ENCODE peak calls at places on chromosomes 13 and 19, in ten cellular contexts. Y, D, R, Q, J, Z, P, B, M and A are unnamed samples.

GRCh38 chr13:108494991-108495661 is 134.3 kb upstream of the MYO16 start:
- DNase-seq in Y (no peak), D (no peak), R (no peak), Q (no peak), J (no peak), Z (peak), P (no peak), B (no peak), M (no peak), A (no peak)

GRCh38 chr13:56886398-56886797 is 254.3 kb upstream of the PRR20A start:
- DNase-seq in Y (no peak), D (no peak), R (no peak), Q (no peak), J (peak), Z (no peak), P (no peak), B (no peak), M (no peak), A (no peak)

GRCh38 chr19:8585894-8586750 is 8.9 kb upstream of the MYO1F start:
- DNase-seq in Y (peak), D (no peak), R (peak), Q (peak), J (peak), Z (peak), P (no peak), B (peak), M (peak), A (peak)

GRCh38 chr13:29855784-29856183 is 5.4 kb upstream of the UBL3 start:
- DNase-seq in Y (no peak), D (no peak), R (no peak), Q (no peak), J (no peak), Z (no peak), P (no peak), B (no peak), M (no peak), A (no peak)

GRCh38 chr13:51006067-51006800 is 96.6 kb downstream of the RNASEH2B start:
- DNase-seq in Y (no peak), D (no peak), R (no peak), Q (no peak), J (no peak), Z (no peak), P (no peak), B (no peak), M (no peak), A (no peak)

GRCh38 chr13:101757446-101758039 is 305.1 kb downstream of the ITGBL1 start:
- DNase-seq in Y (peak), D (no peak), R (peak), Q (peak), J (peak), Z (no peak), P (no peak), B (peak), M (no peak), A (no peak)

GRCh38 chr13:84413016-84413415 is 530.7 kb upstream of the SLITRK1 start:
- DNase-seq in Y (no peak), D (no peak), R (no peak), Q (no peak), J (no peak), Z (no peak), P (no peak), B (no peak), M (no peak), A (no peak)

GRCh38 chr13:81872581-81872980 is 1531.7 kb upstream of the SPRY2 start:
- DNase-seq in Y (peak), D (no peak), R (no peak), Q (no peak), J (peak), Z (peak), P (no peak), B (peak), M (no peak), A (no peak)

GRCh38 chr19:1206063-1206732 is 620 bp downstream of the STK11 start:
- DNase-seq in Y (no peak), D (no peak), R (no peak), Q (no peak), J (no peak), Z (peak), P (no peak), B (no peak), M (no peak), A (peak)

GRCh38 chr19:45211751-45212381 is 33.3 kb downstream of the BLOC1S3 start:
- DNase-seq in Y (no peak), D (peak), R (no peak), Q (no peak), J (no peak), Z (no peak), P (no peak), B (no peak), M (no peak), A (peak)

GRCh38 chr13:27976362-27977177 is 7.5 kb upstream of the CDX2 start:
- DNase-seq in Y (no peak), D (no peak), R (peak), Q (no peak), J (no peak), Z (no peak), P (no peak), B (no peak), M (no peak), A (no peak)

GRCh38 chr19:29293736-29294342 is 80.9 kb upstream of the UQCRFS1 start:
- DNase-seq in Y (no peak), D (no peak), R (no peak), Q (no peak), J (no peak), Z (no peak), P (no peak), B (peak), M (no peak), A (no peak)

GRCh38 chr13:21686761-21687391 is 16.0 kb downstream of the FGF9 start:
- DNase-seq in Y (no peak), D (no peak), R (peak), Q (no peak), J (no peak), Z (no peak), P (no peak), B (no peak), M (no peak), A (no peak)

GRCh38 chr19:50214699-50215543 is 11.5 kb downstream of the MYH14 start:
- DNase-seq in Y (peak), D (no peak), R (no peak), Q (no peak), J (no peak), Z (no peak), P (no peak), B (no peak), M (no peak), A (no peak)

GRCh38 chr19:45110811-45111210 is 17.8 kb downstream of the PPP1R37 start:
- DNase-seq in Y (no peak), D (no peak), R (peak), Q (no peak), J (no peak), Z (no peak), P (no peak), B (no peak), M (no peak), A (peak)

GRCh38 chr13:84137292-84137691 is 255.0 kb upstream of the SLITRK1 start:
- DNase-seq in Y (no peak), D (no peak), R (no peak), Q (peak), J (no peak), Z (no peak), P (no peak), B (no peak), M (no peak), A (no peak)

GRCh38 chr13:46908511-46908910 is 11.7 kb upstream of the HTR2A start:
- DNase-seq in Y (no peak), D (no peak), R (no peak), Q (no peak), J (no peak), Z (no peak), P (no peak), B (no peak), M (no peak), A (no peak)

GRCh38 chr13:102847272-102848234 is 1.7 kb downstream of the ERCC5 start:
- DNase-seq in Y (peak), D (no peak), R (no peak), Q (peak), J (peak), Z (no peak), P (no peak), B (no peak), M (no peak), A (no peak)

GRCh38 chr13:105497597-105497996 is 1037.9 kb downstream of the EFNB2 start:
- DNase-seq in Y (peak), D (no peak), R (no peak), Q (no peak), J (no peak), Z (no peak), P (no peak), B (no peak), M (no peak), A (no peak)

GRCh38 chr13:22270881-22271280 is 600.0 kb downstream of the FGF9 start:
- DNase-seq in Y (no peak), D (no peak), R (no peak), Q (no peak), J (no peak), Z (no peak), P (no peak), B (no peak), M (no peak), A (no peak)

GRCh38 chr13:109760372-109760771 is 26.0 kb downstream of the IRS2 start:
- DNase-seq in Y (no peak), D (no peak), R (no peak), Q (no peak), J (no peak), Z (no peak), P (no peak), B (no peak), M (no peak), A (no peak)

GRCh38 chr19:42173695-42174094 is 41.4 kb upstream of the POU2F2 start:
- DNase-seq in Y (no peak), D (no peak), R (no peak), Q (no peak), J (no peak), Z (no peak), P (no peak), B (no peak), M (no peak), A (no peak)

GRCh38 chr19:56105090-56105701 is 15.9 kb downstream of the ZNF787 start:
- DNase-seq in Y (peak), D (peak), R (peak), Q (peak), J (peak), Z (peak), P (no peak), B (no peak), M (no peak), A (peak)

GRCh38 chr13:33999830-34000605 is 182.1 kb downstream of the RFC3 start:
- DNase-seq in Y (peak), D (no peak), R (no peak), Q (no peak), J (peak), Z (no peak), P (no peak), B (no peak), M (no peak), A (no peak)

GRCh38 chr13:99103536-99103935 is 97.1 kb upstream of the UBAC2 start:
- DNase-seq in Y (no peak), D (no peak), R (no peak), Q (no peak), J (peak), Z (peak), P (no peak), B (no peak), M (no peak), A (no peak)

GRCh38 chr19:11295180-11295579 is 780 bp upstream of the TSPAN16 start:
- DNase-seq in Y (no peak), D (no peak), R (no peak), Q (no peak), J (no peak), Z (no peak), P (no peak), B (no peak), M (no peak), A (no peak)

GRCh38 chr19:39878398-39878797 is 32.2 kb upstream of the FBL start:
- DNase-seq in Y (no peak), D (no peak), R (peak), Q (no peak), J (no peak), Z (no peak), P (no peak), B (no peak), M (no peak), A (no peak)

GRCh38 chr19:29812881-29813275 is 1.1 kb downstream of the CCNE1 start:
- DNase-seq in Y (peak), D (no peak), R (no peak), Q (no peak), J (no peak), Z (no peak), P (no peak), B (no peak), M (no peak), A (no peak)

GRCh38 chr13:48726711-48727110 is 73.0 kb downstream of the CYSLTR2 start:
- DNase-seq in Y (no peak), D (peak), R (no peak), Q (no peak), J (no peak), Z (no peak), P (no peak), B (no peak), M (no peak), A (no peak)

GRCh38 chr13:40665061-40665753 is 1.2 kb downstream of the FOXO1 start:
- DNase-seq in Y (peak), D (peak), R (peak), Q (peak), J (no peak), Z (peak), P (no peak), B (no peak), M (no peak), A (peak)

GRCh38 chr19:34232566-34233481 is 21.5 kb upstream of the GARRE1 start:
- DNase-seq in Y (peak), D (peak), R (peak), Q (no peak), J (no peak), Z (no peak), P (peak), B (peak), M (no peak), A (no peak)

GRCh38 chr19:29483944-29484581 is 41.7 kb upstream of the VSTM2B start:
- DNase-seq in Y (no peak), D (peak), R (no peak), Q (no peak), J (no peak), Z (peak), P (no peak), B (no peak), M (no peak), A (peak)

GRCh38 chr13:36891752-36892151 is 28.3 kb downstream of the SMAD9 start:
- DNase-seq in Y (no peak), D (no peak), R (no peak), Q (no peak), J (no peak), Z (no peak), P (peak), B (no peak), M (no peak), A (no peak)

GRCh38 chr13:75347925-75348324 is 134.0 kb downstream of the TBC1D4 start:
- DNase-seq in Y (no peak), D (no peak), R (no peak), Q (no peak), J (no peak), Z (no peak), P (no peak), B (no peak), M (no peak), A (no peak)

GRCh38 chr19:41031926-41032325 is 40.8 kb downstream of the CYP2B6 start:
- DNase-seq in Y (no peak), D (no peak), R (no peak), Q (no peak), J (no peak), Z (no peak), P (no peak), B (peak), M (no peak), A (no peak)